ENCODE peak calls at places on chromosomes 2 and 18, in six cellular contexts. One of them, this sample, is unnamed.

GRCh38 chr2:203824057-203824456 is 43.5 kb upstream of the CTLA4 start:
- DNase-seq in non-pigmented ciliary epithelial cell: no peak
- DNase-seq in right lobe of liver: no peak
- DNase-seq in transverse colon: no peak
- DNase-seq in stimulated activated CD4-positive, alpha-beta T cell treated with anti-CD3 and anti-CD28 coated beads, Interleukin-4, amount 100 ng/mL, for 1 hour: no peak
- DNase-seq in ELF-1: no peak
- DNase-seq in this sample: no peak

GRCh38 chr2:85843543-85843942 is 45.2 kb downstream of the ST3GAL5 start:
- DNase-seq in non-pigmented ciliary epithelial cell: no peak
- DNase-seq in right lobe of liver: no peak
- DNase-seq in stimulated activated CD4-positive, alpha-beta T cell treated with anti-CD3 and anti-CD28 coated beads, Interleukin-4, amount 100 ng/mL, for 1 hour: peak; percentile 39
- DNase-seq in transverse colon: no peak
- DNase-seq in ELF-1: peak; percentile 32
- DNase-seq in this sample: peak; percentile 47

GRCh38 chr2:47016172-47016913 is 100.7 kb upstream of the MCFD2 start:
- DNase-seq in stimulated activated CD4-positive, alpha-beta T cell treated with anti-CD3 and anti-CD28 coated beads, Interleukin-4, amount 100 ng/mL, for 1 hour: no peak
- DNase-seq in non-pigmented ciliary epithelial cell: peak; percentile 90
- DNase-seq in right lobe of liver: no peak
- DNase-seq in transverse colon: peak; percentile 19
- DNase-seq in ELF-1: peak; percentile 77
- DNase-seq in this sample: peak; percentile 77

GRCh38 chr2:48356701-48357322 is 173.1 kb upstream of the STON1 start:
- DNase-seq in ELF-1: no peak
- DNase-seq in right lobe of liver: no peak
- DNase-seq in transverse colon: no peak
- DNase-seq in non-pigmented ciliary epithelial cell: no peak
- DNase-seq in stimulated activated CD4-positive, alpha-beta T cell treated with anti-CD3 and anti-CD28 coated beads, Interleukin-4, amount 100 ng/mL, for 1 hour: no peak
- DNase-seq in this sample: no peak

GRCh38 chr2:54942373-54942772 is 107.9 kb downstream of the RTN4 start:
- DNase-seq in ELF-1: no peak
- DNase-seq in stimulated activated CD4-positive, alpha-beta T cell treated with anti-CD3 and anti-CD28 coated beads, Interleukin-4, amount 100 ng/mL, for 1 hour: no peak
- DNase-seq in non-pigmented ciliary epithelial cell: no peak
- DNase-seq in right lobe of liver: no peak
- DNase-seq in transverse colon: no peak
- DNase-seq in this sample: no peak

GRCh38 chr2:117859924-117860647 is 45.6 kb downstream of the DDX18 start:
- DNase-seq in stimulated activated CD4-positive, alpha-beta T cell treated with anti-CD3 and anti-CD28 coated beads, Interleukin-4, amount 100 ng/mL, for 1 hour: no peak
- DNase-seq in ELF-1: peak; percentile 26
- DNase-seq in non-pigmented ciliary epithelial cell: no peak
- DNase-seq in transverse colon: no peak
- DNase-seq in right lobe of liver: no peak
- DNase-seq in this sample: no peak

GRCh38 chr2:47056374-47056773 is 98.7 kb downstream of the STPG4 start:
- DNase-seq in transverse colon: no peak
- DNase-seq in right lobe of liver: no peak
- DNase-seq in stimulated activated CD4-positive, alpha-beta T cell treated with anti-CD3 and anti-CD28 coated beads, Interleukin-4, amount 100 ng/mL, for 1 hour: no peak
- DNase-seq in ELF-1: no peak
- DNase-seq in non-pigmented ciliary epithelial cell: no peak
- DNase-seq in this sample: no peak

GRCh38 chr2:54657664-54658083 is 65.8 kb upstream of the EML6 start:
- DNase-seq in transverse colon: peak; percentile 66
- DNase-seq in right lobe of liver: peak; percentile 73
- DNase-seq in ELF-1: peak; percentile 47
- DNase-seq in stimulated activated CD4-positive, alpha-beta T cell treated with anti-CD3 and anti-CD28 coated beads, Interleukin-4, amount 100 ng/mL, for 1 hour: peak; percentile 41
- DNase-seq in non-pigmented ciliary epithelial cell: no peak
- DNase-seq in this sample: peak; percentile 62

GRCh38 chr18:27994571-27994970 is 182.4 kb downstream of the CDH2 start:
- DNase-seq in right lobe of liver: no peak
- DNase-seq in stimulated activated CD4-positive, alpha-beta T cell treated with anti-CD3 and anti-CD28 coated beads, Interleukin-4, amount 100 ng/mL, for 1 hour: no peak
- DNase-seq in transverse colon: no peak
- DNase-seq in ELF-1: no peak
- DNase-seq in non-pigmented ciliary epithelial cell: no peak
- DNase-seq in this sample: no peak

GRCh38 chr2:152189622-152190495 is 14.3 kb upstream of the STAM2 start:
- DNase-seq in non-pigmented ciliary epithelial cell: no peak
- DNase-seq in ELF-1: no peak
- DNase-seq in transverse colon: peak; percentile 35
- DNase-seq in right lobe of liver: no peak
- DNase-seq in stimulated activated CD4-positive, alpha-beta T cell treated with anti-CD3 and anti-CD28 coated beads, Interleukin-4, amount 100 ng/mL, for 1 hour: no peak
- DNase-seq in this sample: no peak

GRCh38 chr2:197786010-197786877 is 1.1 kb upstream of the BOLL start:
- DNase-seq in right lobe of liver: no peak
- DNase-seq in non-pigmented ciliary epithelial cell: no peak
- DNase-seq in ELF-1: peak; percentile 82
- DNase-seq in transverse colon: peak; percentile 41
- DNase-seq in stimulated activated CD4-positive, alpha-beta T cell treated with anti-CD3 and anti-CD28 coated beads, Interleukin-4, amount 100 ng/mL, for 1 hour: peak; percentile 67
- DNase-seq in this sample: peak; percentile 91

GRCh38 chr2:224412064-224412921 is 10.4 kb upstream of the FAM124B start:
- DNase-seq in ELF-1: no peak
- DNase-seq in right lobe of liver: peak; percentile 75
- DNase-seq in transverse colon: no peak
- DNase-seq in stimulated activated CD4-positive, alpha-beta T cell treated with anti-CD3 and anti-CD28 coated beads, Interleukin-4, amount 100 ng/mL, for 1 hour: no peak
- DNase-seq in non-pigmented ciliary epithelial cell: peak; percentile 32
- DNase-seq in this sample: no peak

GRCh38 chr2:168663993-168664392 is 138.4 kb upstream of the NOSTRIN start:
- DNase-seq in stimulated activated CD4-positive, alpha-beta T cell treated with anti-CD3 and anti-CD28 coated beads, Interleukin-4, amount 100 ng/mL, for 1 hour: no peak
- DNase-seq in transverse colon: no peak
- DNase-seq in right lobe of liver: no peak
- DNase-seq in ELF-1: peak; percentile 42
- DNase-seq in non-pigmented ciliary epithelial cell: no peak
- DNase-seq in this sample: no peak

GRCh38 chr2:106562826-106563594 is 75.8 kb downstream of the CD8B2 start:
- DNase-seq in ELF-1: peak; percentile 38
- DNase-seq in stimulated activated CD4-positive, alpha-beta T cell treated with anti-CD3 and anti-CD28 coated beads, Interleukin-4, amount 100 ng/mL, for 1 hour: no peak
- DNase-seq in transverse colon: no peak
- DNase-seq in non-pigmented ciliary epithelial cell: no peak
- DNase-seq in right lobe of liver: no peak
- DNase-seq in this sample: peak; percentile 42

GRCh38 chr2:97870396-97870843 is 125.3 kb downstream of the TMEM131 start:
- DNase-seq in non-pigmented ciliary epithelial cell: peak; percentile 63
- DNase-seq in ELF-1: peak; percentile 22
- DNase-seq in stimulated activated CD4-positive, alpha-beta T cell treated with anti-CD3 and anti-CD28 coated beads, Interleukin-4, amount 100 ng/mL, for 1 hour: no peak
- DNase-seq in right lobe of liver: no peak
- DNase-seq in transverse colon: no peak
- DNase-seq in this sample: no peak

GRCh38 chr18:47870605-47871004 is 59.9 kb downstream of the SMAD2 start:
- DNase-seq in transverse colon: no peak
- DNase-seq in non-pigmented ciliary epithelial cell: no peak
- DNase-seq in stimulated activated CD4-positive, alpha-beta T cell treated with anti-CD3 and anti-CD28 coated beads, Interleukin-4, amount 100 ng/mL, for 1 hour: no peak
- DNase-seq in ELF-1: no peak
- DNase-seq in right lobe of liver: no peak
- DNase-seq in this sample: no peak

GRCh38 chr2:180012523-180012922 is 5.4 kb upstream of the CWC22 start:
- DNase-seq in stimulated activated CD4-positive, alpha-beta T cell treated with anti-CD3 and anti-CD28 coated beads, Interleukin-4, amount 100 ng/mL, for 1 hour: no peak
- DNase-seq in transverse colon: no peak
- DNase-seq in ELF-1: no peak
- DNase-seq in right lobe of liver: no peak
- DNase-seq in non-pigmented ciliary epithelial cell: peak; percentile 66
- DNase-seq in this sample: no peak

GRCh38 chr2:215839816-215840215 is 173.5 kb downstream of the MREG start:
- DNase-seq in stimulated activated CD4-positive, alpha-beta T cell treated with anti-CD3 and anti-CD28 coated beads, Interleukin-4, amount 100 ng/mL, for 1 hour: no peak
- DNase-seq in non-pigmented ciliary epithelial cell: no peak
- DNase-seq in ELF-1: no peak
- DNase-seq in transverse colon: no peak
- DNase-seq in right lobe of liver: no peak
- DNase-seq in this sample: peak; percentile 36

GRCh38 chr2:201600906-201601305 is 42.4 kb downstream of the TMEM237 start:
- DNase-seq in stimulated activated CD4-positive, alpha-beta T cell treated with anti-CD3 and anti-CD28 coated beads, Interleukin-4, amount 100 ng/mL, for 1 hour: no peak
- DNase-seq in transverse colon: no peak
- DNase-seq in ELF-1: no peak
- DNase-seq in non-pigmented ciliary epithelial cell: no peak
- DNase-seq in right lobe of liver: no peak
- DNase-seq in this sample: no peak

GRCh38 chr2:1060987-1061386 is 110.3 kb downstream of the SNTG2 start:
- DNase-seq in right lobe of liver: no peak
- DNase-seq in non-pigmented ciliary epithelial cell: no peak
- DNase-seq in stimulated activated CD4-positive, alpha-beta T cell treated with anti-CD3 and anti-CD28 coated beads, Interleukin-4, amount 100 ng/mL, for 1 hour: no peak
- DNase-seq in ELF-1: no peak
- DNase-seq in transverse colon: no peak
- DNase-seq in this sample: no peak

GRCh38 chr18:5962362-5962761 is 67.0 kb upstream of the TMEM200C start:
- DNase-seq in non-pigmented ciliary epithelial cell: no peak
- DNase-seq in transverse colon: no peak
- DNase-seq in ELF-1: no peak
- DNase-seq in right lobe of liver: no peak
- DNase-seq in stimulated activated CD4-positive, alpha-beta T cell treated with anti-CD3 and anti-CD28 coated beads, Interleukin-4, amount 100 ng/mL, for 1 hour: no peak
- DNase-seq in this sample: no peak

This sample was measured in H9.